ENCODE peak calls at places on chromosomes 12 and 14, in four cellular contexts. One of them, this sample, is unnamed.

GRCh38 chr14:50808053-50808452 is 22.9 kb downstream of the NIN start:
- DNase-seq in SJSA1: no peak
- DNase-seq in heart right ventricle: no peak
- DNase-seq in body of pancreas: no peak
- DNase-seq in this sample: no peak

GRCh38 chr14:104140463-104141331 is 2.3 kb downstream of the KIF26A start:
- DNase-seq in SJSA1: no peak
- DNase-seq in heart right ventricle: peak; percentile 7
- DNase-seq in body of pancreas: no peak
- DNase-seq in this sample: no peak

GRCh38 chr12:70590549-70591226 is 46.5 kb downstream of the PTPRB start:
- DNase-seq in SJSA1: no peak
- DNase-seq in heart right ventricle: no peak
- DNase-seq in body of pancreas: no peak
- DNase-seq in this sample: no peak

GRCh38 chr14:24392327-24393098 is 6.3 kb upstream of the NYNRIN start:
- DNase-seq in SJSA1: no peak
- DNase-seq in heart right ventricle: no peak
- DNase-seq in body of pancreas: no peak
- DNase-seq in this sample: peak; percentile 69

GRCh38 chr12:102095677-102096263 is 24.1 kb downstream of the NUP37 start:
- DNase-seq in SJSA1: no peak
- DNase-seq in heart right ventricle: no peak
- DNase-seq in body of pancreas: no peak
- DNase-seq in this sample: no peak

GRCh38 chr12:103401421-103401820 is 94.3 kb downstream of the C12orf42 start:
- DNase-seq in SJSA1: peak; percentile 53
- DNase-seq in heart right ventricle: no peak
- DNase-seq in body of pancreas: no peak
- DNase-seq in this sample: peak; percentile 52

GRCh38 chr14:20998674-20999366 is at the start of gene SLC39A2:
- DNase-seq in SJSA1: no peak
- DNase-seq in heart right ventricle: peak; percentile 45
- DNase-seq in body of pancreas: no peak
- DNase-seq in this sample: peak; percentile 85

GRCh38 chr14:26597136-26598080 is at the start of gene NOVA1:
- DNase-seq in SJSA1: no peak
- DNase-seq in heart right ventricle: peak; percentile 24
- DNase-seq in body of pancreas: peak; percentile 15
- DNase-seq in this sample: peak; percentile 9

GRCh38 chr12:120249266-120249874 is 16.2 kb downstream of the PXN start:
- DNase-seq in SJSA1: peak; percentile 63
- DNase-seq in heart right ventricle: no peak
- DNase-seq in body of pancreas: no peak
- DNase-seq in this sample: no peak

GRCh38 chr14:105492051-105492965 is 1.3 kb downstream of the TEDC1 start:
- DNase-seq in SJSA1: no peak
- DNase-seq in heart right ventricle: peak; percentile 55
- DNase-seq in body of pancreas: peak; percentile 40
- DNase-seq in this sample: no peak

GRCh38 chr14:87955501-87955900 is 37.5 kb downstream of the GALC start:
- DNase-seq in SJSA1: no peak
- DNase-seq in heart right ventricle: no peak
- DNase-seq in body of pancreas: no peak
- DNase-seq in this sample: peak; percentile 29

GRCh38 chr12:27505771-27506170 is 18.2 kb upstream of the PPFIBP1 start:
- DNase-seq in SJSA1: no peak
- DNase-seq in heart right ventricle: no peak
- DNase-seq in body of pancreas: no peak
- DNase-seq in this sample: no peak

GRCh38 chr12:21697829-21698630 is 40.4 kb upstream of the LDHB start:
- DNase-seq in SJSA1: no peak
- DNase-seq in heart right ventricle: no peak
- DNase-seq in body of pancreas: no peak
- DNase-seq in this sample: peak; percentile 17

GRCh38 chr12:18750087-18750486 is 12.2 kb downstream of the CAPZA3 start:
- DNase-seq in SJSA1: no peak
- DNase-seq in heart right ventricle: no peak
- DNase-seq in body of pancreas: no peak
- DNase-seq in this sample: no peak

GRCh38 chr12:12474931-12475485 is 87.7 kb downstream of the DUSP16 start:
- DNase-seq in SJSA1: no peak
- DNase-seq in heart right ventricle: no peak
- DNase-seq in body of pancreas: no peak
- DNase-seq in this sample: no peak

GRCh38 chr12:65508281-65509035 is 230.0 kb downstream of the MSRB3 start:
- DNase-seq in SJSA1: no peak
- DNase-seq in heart right ventricle: no peak
- DNase-seq in body of pancreas: no peak
- DNase-seq in this sample: no peak

GRCh38 chr12:65504417-65504816 is 225.9 kb downstream of the MSRB3 start:
- DNase-seq in SJSA1: no peak
- DNase-seq in heart right ventricle: no peak
- DNase-seq in body of pancreas: no peak
- DNase-seq in this sample: no peak

GRCh38 chr12:65501093-65501621 is 222.7 kb downstream of the MSRB3 start:
- DNase-seq in SJSA1: no peak
- DNase-seq in heart right ventricle: peak; percentile 65
- DNase-seq in body of pancreas: peak; percentile 15
- DNase-seq in this sample: no peak

GRCh38 chr12:65501935-65502334 is 223.5 kb downstream of the MSRB3 start:
- DNase-seq in SJSA1: no peak
- DNase-seq in heart right ventricle: no peak
- DNase-seq in body of pancreas: no peak
- DNase-seq in this sample: no peak

DNA sequence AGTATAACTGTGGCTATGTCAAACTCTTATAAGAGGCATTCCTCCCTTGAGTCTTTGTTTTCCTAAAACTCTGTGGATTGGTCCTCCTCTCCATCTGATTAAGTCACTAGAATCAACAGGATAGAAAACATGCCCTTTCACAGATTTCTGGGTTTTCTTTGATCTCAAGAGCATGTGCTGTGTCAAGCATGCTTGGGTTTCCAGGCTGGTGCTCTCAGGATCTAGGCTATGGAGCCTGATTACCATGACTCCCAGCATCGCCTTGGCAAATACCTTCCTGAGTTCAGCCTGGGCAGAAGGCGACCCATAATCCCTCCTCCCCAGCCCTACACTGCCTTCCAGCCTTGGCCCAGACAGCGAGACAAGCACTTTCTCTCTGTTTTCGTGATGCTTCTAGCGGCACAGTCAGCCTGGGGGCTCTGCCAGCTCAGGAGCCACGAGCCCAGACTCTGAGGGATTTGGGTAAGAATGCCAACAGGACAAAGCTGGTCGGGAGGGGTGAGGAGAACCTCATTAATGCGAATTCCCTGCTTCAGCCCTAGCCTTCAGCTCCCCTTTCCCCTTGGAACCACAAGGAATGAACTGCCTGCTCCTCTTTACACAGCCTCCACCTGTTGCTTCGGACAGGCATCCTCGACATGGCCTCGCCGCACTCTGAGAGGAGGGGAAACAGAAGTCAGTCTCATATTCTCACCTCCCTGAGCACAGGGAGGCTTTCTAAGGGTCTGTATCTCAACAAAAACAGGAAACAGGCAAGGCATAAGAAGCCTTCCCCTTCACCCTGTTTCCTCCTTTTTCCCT is 227.0 kb downstream of the MSRB3 start:
- DNase-seq in SJSA1: no peak
- DNase-seq in heart right ventricle: no peak
- DNase-seq in body of pancreas: no peak
- DNase-seq in this sample: no peak
- H3K27me3 ChIP-seq in SJSA1: no peaks in the 10 kb centered on the region
- H3K27me3 ChIP-seq in heart right ventricle: peaks cover 2% of the 10 kb centered on the region
- H3K27me3 ChIP-seq in body of pancreas: no peaks in the 10 kb centered on the region
- H3K27me3 ChIP-seq in this sample: no peaks in the 10 kb centered on the region

DNA sequence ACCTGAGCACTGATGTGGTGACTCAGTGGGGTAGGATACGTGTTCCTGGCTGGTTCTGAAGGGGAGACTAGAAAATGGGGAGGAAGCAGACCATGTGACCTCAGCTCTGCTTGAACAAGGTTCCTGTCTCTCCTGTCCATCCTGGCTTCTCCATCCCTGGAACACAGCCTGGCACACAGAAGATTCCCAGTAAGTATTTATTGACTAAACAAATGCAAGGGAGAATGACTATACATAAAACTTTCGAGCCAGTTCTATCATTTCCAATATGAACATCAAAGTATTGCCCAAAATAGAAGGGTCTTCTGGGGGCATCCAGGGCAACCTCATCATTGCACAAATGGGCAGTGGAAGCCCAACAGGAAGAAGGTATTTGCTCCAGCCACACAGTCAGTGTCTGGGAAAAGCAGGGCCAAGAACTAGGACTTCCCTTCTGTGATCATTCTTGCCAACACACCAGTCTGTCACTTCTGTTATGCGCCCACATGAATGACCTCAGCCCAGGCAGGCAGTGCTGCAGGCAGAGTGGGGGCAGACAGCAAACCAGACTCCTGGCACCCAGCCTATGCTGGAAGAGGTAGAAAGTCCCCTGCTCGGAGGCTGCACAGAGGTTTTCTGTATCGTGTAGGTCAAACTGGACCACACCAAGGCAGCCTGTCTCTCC is 5.6 kb upstream of the SERPINA9 start:
- DNase-seq in SJSA1: no peak
- DNase-seq in heart right ventricle: no peak
- DNase-seq in body of pancreas: no peak
- DNase-seq in this sample: no peak
- H3K4me1 ChIP-seq in SJSA1: no peaks in the 10 kb centered on the region
- H3K4me1 ChIP-seq in heart right ventricle: peaks cover 8% of the 10 kb centered on the region
- H3K4me1 ChIP-seq in body of pancreas: peaks cover 20% of the 10 kb centered on the region
- H3K4me1 ChIP-seq in this sample: no peaks in the 10 kb centered on the region

GRCh38 chr14:53947452-53948180 is 9.0 kb downstream of the BMP4 start:
- DNase-seq in SJSA1: no peak
- DNase-seq in heart right ventricle: no peak
- DNase-seq in body of pancreas: no peak
- DNase-seq in this sample: no peak
- H3K27me3 ChIP-seq in SJSA1: peaks cover 14% of the 10 kb centered on the region
- H3K27me3 ChIP-seq in heart right ventricle: peaks cover 8% of the 10 kb centered on the region
- H3K27me3 ChIP-seq in body of pancreas: peaks cover 8% of the 10 kb centered on the region
- H3K27me3 ChIP-seq in this sample: no peaks in the 10 kb centered on the region

GRCh38 chr12:55698965-55699364 is 8.7 kb downstream of the ITGA7 start:
- DNase-seq in SJSA1: no peak
- DNase-seq in heart right ventricle: no peak
- DNase-seq in body of pancreas: no peak
- DNase-seq in this sample: no peak

GRCh38 chr12:55700255-55701018 is 7.3 kb downstream of the ITGA7 start:
- DNase-seq in SJSA1: no peak
- DNase-seq in heart right ventricle: no peak
- DNase-seq in body of pancreas: no peak
- DNase-seq in this sample: peak; percentile 39

GRCh38 chr12:55697686-55698085 is 10.0 kb downstream of the ITGA7 start:
- DNase-seq in SJSA1: no peak
- DNase-seq in heart right ventricle: no peak
- DNase-seq in body of pancreas: no peak
- DNase-seq in this sample: no peak

GRCh38 chr12:55698241-55698955 is 9.3 kb downstream of the ITGA7 start:
- DNase-seq in SJSA1: no peak
- DNase-seq in heart right ventricle: no peak
- DNase-seq in body of pancreas: no peak
- DNase-seq in this sample: no peak

DNA sequence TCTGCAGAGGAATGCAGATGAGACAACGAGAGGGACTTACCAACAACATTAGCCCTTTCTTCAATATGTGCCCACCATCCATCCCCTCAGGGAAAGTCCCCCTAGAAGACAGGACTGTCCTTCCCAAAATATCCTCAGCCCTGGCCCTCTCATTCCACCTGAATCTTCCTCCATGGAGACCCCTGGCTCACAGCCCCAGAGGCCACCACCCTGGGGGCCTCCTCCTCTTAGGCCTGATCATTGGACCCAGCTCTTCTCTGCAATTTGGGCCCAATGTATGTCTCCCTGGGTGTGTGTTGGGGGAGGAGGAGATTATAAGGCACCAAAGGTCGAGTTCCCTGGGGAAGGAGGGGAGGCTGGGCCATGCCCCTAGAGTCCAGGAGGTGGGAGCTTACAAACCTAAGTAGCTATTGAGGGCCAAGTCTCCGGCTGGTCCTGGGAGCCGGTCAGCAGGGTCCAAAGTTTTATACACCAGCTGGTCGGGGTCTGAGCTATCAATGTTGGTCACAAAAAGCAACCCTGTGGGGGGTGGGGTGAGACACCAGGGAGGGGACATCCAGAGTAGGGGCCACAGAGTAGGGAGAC is 8.1 kb downstream of the ITGA7 start:
- DNase-seq in SJSA1: no peak
- DNase-seq in heart right ventricle: no peak
- DNase-seq in body of pancreas: no peak
- DNase-seq in this sample: no peak
- H3K4me1 ChIP-seq in SJSA1: no peaks in the 10 kb centered on the region
- H3K4me1 ChIP-seq in heart right ventricle: peaks cover 51% of the 10 kb centered on the region
- H3K4me1 ChIP-seq in body of pancreas: no peaks in the 10 kb centered on the region
- H3K4me1 ChIP-seq in this sample: no peaks in the 10 kb centered on the region

GRCh38 chr12:65813983-65814382 is 10.3 kb upstream of the HMGA2 start:
- DNase-seq in SJSA1: no peak
- DNase-seq in heart right ventricle: no peak
- DNase-seq in body of pancreas: no peak
- DNase-seq in this sample: no peak
- H3K27me3 ChIP-seq in SJSA1: no peaks in the 10 kb centered on the region
- H3K27me3 ChIP-seq in heart right ventricle: peaks cover 11% of the 10 kb centered on the region
- H3K27me3 ChIP-seq in body of pancreas: no peaks in the 10 kb centered on the region
- H3K27me3 ChIP-seq in this sample: no peaks in the 10 kb centered on the region

This sample was measured in foreskin keratinocyte.